ENCODE peak calls at places on chromosome 17, in seven cellular contexts. One of them, this sample, is unnamed.

GRCh38 chr17:63445065-63445464 is 1.0 kb downstream of the CYB561 start:
- DNase-seq in mesendoderm: no peak
- DNase-seq in heart left ventricle: no peak
- DNase-seq in MM.1S: no peak
- DNase-seq in tibial nerve: no peak
- DNase-seq in astrocyte: no peak
- DNase-seq in CD4-positive, CD25-positive, alpha-beta regulatory T cell: no peak
- DNase-seq in this sample: no peak

GRCh38 chr17:69056179-69056823 is 4.4 kb downstream of the ABCA9 start:
- DNase-seq in heart left ventricle: no peak
- DNase-seq in MM.1S: no peak
- DNase-seq in CD4-positive, CD25-positive, alpha-beta regulatory T cell: no peak
- DNase-seq in mesendoderm: no peak
- DNase-seq in astrocyte: no peak
- DNase-seq in tibial nerve: no peak
- DNase-seq in this sample: no peak

GRCh38 chr17:75131278-75132017 is at the start of gene NT5C:
- DNase-seq in heart left ventricle: peak; percentile 85
- DNase-seq in tibial nerve: peak; percentile 59
- DNase-seq in astrocyte: peak; percentile 52
- DNase-seq in mesendoderm: peak; percentile 91
- DNase-seq in MM.1S: peak; percentile 85
- DNase-seq in CD4-positive, CD25-positive, alpha-beta regulatory T cell: peak; percentile 81
- DNase-seq in this sample: peak; percentile 92

GRCh38 chr17:6523330-6523729 is 33.0 kb downstream of the PITPNM3 start:
- DNase-seq in CD4-positive, CD25-positive, alpha-beta regulatory T cell: no peak
- DNase-seq in astrocyte: peak; percentile 20
- DNase-seq in tibial nerve: no peak
- DNase-seq in heart left ventricle: no peak
- DNase-seq in MM.1S: no peak
- DNase-seq in mesendoderm: peak; percentile 83
- DNase-seq in this sample: no peak

GRCh38 chr17:8455660-8456059 is 20.0 kb downstream of the NDEL1 start:
- DNase-seq in astrocyte: no peak
- DNase-seq in CD4-positive, CD25-positive, alpha-beta regulatory T cell: peak; percentile 15
- DNase-seq in heart left ventricle: no peak
- DNase-seq in mesendoderm: no peak
- DNase-seq in tibial nerve: no peak
- DNase-seq in MM.1S: no peak
- DNase-seq in this sample: no peak

GRCh38 chr17:51487947-51488346 is 227.6 kb downstream of the UTP18 start:
- DNase-seq in astrocyte: no peak
- DNase-seq in CD4-positive, CD25-positive, alpha-beta regulatory T cell: peak; percentile 59
- DNase-seq in mesendoderm: peak; percentile 78
- DNase-seq in tibial nerve: no peak
- DNase-seq in MM.1S: no peak
- DNase-seq in heart left ventricle: no peak
- DNase-seq in this sample: peak; percentile 38

GRCh38 chr17:40306395-40306794 is 2.6 kb upstream of the RARA start:
- DNase-seq in mesendoderm: peak; percentile 80
- DNase-seq in CD4-positive, CD25-positive, alpha-beta regulatory T cell: no peak
- DNase-seq in astrocyte: no peak
- DNase-seq in heart left ventricle: no peak
- DNase-seq in tibial nerve: no peak
- DNase-seq in MM.1S: no peak
- DNase-seq in this sample: no peak

GRCh38 chr17:48187867-48188608 is 80.5 kb downstream of the SNX11 start:
- DNase-seq in mesendoderm: no peak
- DNase-seq in heart left ventricle: no peak
- DNase-seq in MM.1S: no peak
- DNase-seq in CD4-positive, CD25-positive, alpha-beta regulatory T cell: no peak
- DNase-seq in astrocyte: no peak
- DNase-seq in tibial nerve: no peak
- DNase-seq in this sample: no peak

GRCh38 chr17:6641374-6641818 is 536 bp downstream of the TXNDC17 start:
- DNase-seq in astrocyte: no peak
- DNase-seq in mesendoderm: no peak
- DNase-seq in CD4-positive, CD25-positive, alpha-beta regulatory T cell: peak; percentile 37
- DNase-seq in heart left ventricle: no peak
- DNase-seq in tibial nerve: no peak
- DNase-seq in MM.1S: peak; percentile 35
- DNase-seq in this sample: no peak

GRCh38 chr17:80586464-80587228 is 42.0 kb downstream of the RPTOR start:
- DNase-seq in astrocyte: no peak
- DNase-seq in MM.1S: no peak
- DNase-seq in heart left ventricle: no peak
- DNase-seq in mesendoderm: no peak
- DNase-seq in tibial nerve: no peak
- DNase-seq in CD4-positive, CD25-positive, alpha-beta regulatory T cell: no peak
- DNase-seq in this sample: peak; percentile 58

GRCh38 chr17:50834786-50835562 is 412 bp upstream of the WFIKKN2 start:
- DNase-seq in astrocyte: peak; percentile 60
- DNase-seq in heart left ventricle: no peak
- DNase-seq in MM.1S: no peak
- DNase-seq in mesendoderm: no peak
- DNase-seq in tibial nerve: no peak
- DNase-seq in CD4-positive, CD25-positive, alpha-beta regulatory T cell: no peak
- DNase-seq in this sample: peak; percentile 80

GRCh38 chr17:47735536-47736011 is 2.5 kb downstream of the TBX21 start:
- DNase-seq in MM.1S: no peak
- DNase-seq in mesendoderm: no peak
- DNase-seq in heart left ventricle: no peak
- DNase-seq in astrocyte: no peak
- DNase-seq in CD4-positive, CD25-positive, alpha-beta regulatory T cell: peak; percentile 52
- DNase-seq in tibial nerve: no peak
- DNase-seq in this sample: no peak

GRCh38 chr17:80029235-80029974 is 6.3 kb downstream of the TBC1D16 start:
- DNase-seq in CD4-positive, CD25-positive, alpha-beta regulatory T cell: no peak
- DNase-seq in mesendoderm: peak; percentile 60
- DNase-seq in tibial nerve: peak; percentile 97
- DNase-seq in MM.1S: no peak
- DNase-seq in astrocyte: peak; percentile 64
- DNase-seq in heart left ventricle: peak; percentile 89
- DNase-seq in this sample: peak; percentile 78

GRCh38 chr17:7549401-7550055 is 670 bp downstream of the TNFSF12 start:
- DNase-seq in CD4-positive, CD25-positive, alpha-beta regulatory T cell: peak; percentile 87
- DNase-seq in tibial nerve: peak; percentile 21
- DNase-seq in MM.1S: no peak
- DNase-seq in astrocyte: no peak
- DNase-seq in heart left ventricle: no peak
- DNase-seq in mesendoderm: no peak
- DNase-seq in this sample: no peak

GRCh38 chr17:18129041-18129502 is 20.5 kb downstream of the MYO15A start:
- DNase-seq in mesendoderm: no peak
- DNase-seq in CD4-positive, CD25-positive, alpha-beta regulatory T cell: no peak
- DNase-seq in MM.1S: no peak
- DNase-seq in astrocyte: peak; percentile 8
- DNase-seq in heart left ventricle: no peak
- DNase-seq in tibial nerve: no peak
- DNase-seq in this sample: peak; percentile 73

DNA sequence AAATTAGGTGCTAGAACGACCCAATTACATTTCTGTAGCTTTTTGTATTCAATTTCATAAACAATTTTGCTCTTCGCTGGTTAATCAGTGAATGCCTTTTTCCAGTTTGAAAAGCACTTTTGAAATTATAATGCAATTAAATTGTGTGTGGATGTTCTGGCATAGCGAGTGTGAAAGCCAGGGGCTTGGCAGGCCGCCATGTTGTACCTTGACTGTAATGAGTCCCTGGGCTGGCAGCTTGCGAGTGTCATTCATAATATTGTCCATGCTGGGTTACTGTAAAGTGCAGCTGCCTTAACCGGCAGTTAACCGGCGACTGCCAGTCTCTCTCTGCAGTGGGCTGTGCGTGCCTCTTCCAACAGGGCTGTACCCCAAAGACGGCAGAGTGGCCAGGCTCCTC is 177.8 kb downstream of the CCDC182 start:
- DNase-seq in tibial nerve: no peak
- DNase-seq in heart left ventricle: no peak
- DNase-seq in MM.1S: no peak
- DNase-seq in CD4-positive, CD25-positive, alpha-beta regulatory T cell: no peak
- DNase-seq in astrocyte: no peak
- DNase-seq in mesendoderm: no peak
- DNase-seq in this sample: no peak
- H3K36me3 ChIP-seq in tibial nerve: no peaks in the 10 kb centered on the region
- H3K36me3 ChIP-seq in heart left ventricle: no peaks in the 10 kb centered on the region
- H3K36me3 ChIP-seq in MM.1S: no peaks in the 10 kb centered on the region
- H3K36me3 ChIP-seq in CD4-positive, CD25-positive, alpha-beta regulatory T cell: peaks cover 10% of the 10 kb centered on the region
- H3K36me3 ChIP-seq in astrocyte: no peaks in the 10 kb centered on the region
- H3K36me3 ChIP-seq in mesendoderm: no peaks in the 10 kb centered on the region
- H3K36me3 ChIP-seq in this sample: no peaks in the 10 kb centered on the region

GRCh38 chr17:55730380-55730779 is 7.7 kb upstream of the TMEM100 start:
- DNase-seq in CD4-positive, CD25-positive, alpha-beta regulatory T cell: no peak
- DNase-seq in tibial nerve: no peak
- DNase-seq in mesendoderm: no peak
- DNase-seq in MM.1S: no peak
- DNase-seq in heart left ventricle: no peak
- DNase-seq in astrocyte: no peak
- DNase-seq in this sample: no peak
- H3K4me1 ChIP-seq in CD4-positive, CD25-positive, alpha-beta regulatory T cell: no peaks in the 10 kb centered on the region
- H3K4me1 ChIP-seq in tibial nerve: peaks cover 99% of the 10 kb centered on the region
- H3K4me1 ChIP-seq in mesendoderm: peaks cover 2% of the 10 kb centered on the region
- H3K4me1 ChIP-seq in MM.1S: no peaks in the 10 kb centered on the region
- H3K4me1 ChIP-seq in heart left ventricle: peaks cover 15% of the 10 kb centered on the region
- H3K4me1 ChIP-seq in astrocyte: peaks cover 26% of the 10 kb centered on the region
- H3K4me1 ChIP-seq in this sample: peaks cover 24% of the 10 kb centered on the region

GRCh38 chr17:2064980-2065785 is 10.3 kb downstream of the HIC1 start:
- DNase-seq in astrocyte: peak; percentile 69
- DNase-seq in mesendoderm: peak; percentile 92
- DNase-seq in tibial nerve: no peak
- DNase-seq in heart left ventricle: peak; percentile 64
- DNase-seq in MM.1S: no peak
- DNase-seq in CD4-positive, CD25-positive, alpha-beta regulatory T cell: peak; percentile 57
- DNase-seq in this sample: no peak
- H3K36me3 ChIP-seq in astrocyte: peaks cover 2% of the 10 kb centered on the region
- H3K36me3 ChIP-seq in mesendoderm: no peaks in the 10 kb centered on the region
- H3K36me3 ChIP-seq in tibial nerve: no peaks in the 10 kb centered on the region
- H3K36me3 ChIP-seq in heart left ventricle: peaks cover 15% of the 10 kb centered on the region
- H3K36me3 ChIP-seq in MM.1S: no peaks in the 10 kb centered on the region
- H3K36me3 ChIP-seq in CD4-positive, CD25-positive, alpha-beta regulatory T cell: peaks cover 61% of the 10 kb centered on the region
- H3K36me3 ChIP-seq in this sample: no peaks in the 10 kb centered on the region

GRCh38 chr17:38427160-38427949 is 909 bp upstream of the ARHGAP23 start:
- DNase-seq in MM.1S: no peak
- DNase-seq in mesendoderm: no peak
- DNase-seq in astrocyte: no peak
- DNase-seq in CD4-positive, CD25-positive, alpha-beta regulatory T cell: no peak
- DNase-seq in heart left ventricle: no peak
- DNase-seq in tibial nerve: no peak
- DNase-seq in this sample: no peak

GRCh38 chr17:38424297-38424972 is 3.8 kb upstream of the ARHGAP23 start:
- DNase-seq in MM.1S: no peak
- DNase-seq in tibial nerve: no peak
- DNase-seq in astrocyte: no peak
- DNase-seq in CD4-positive, CD25-positive, alpha-beta regulatory T cell: no peak
- DNase-seq in mesendoderm: no peak
- DNase-seq in heart left ventricle: no peak
- DNase-seq in this sample: no peak

GRCh38 chr17:38426441-38426840 is 1.8 kb upstream of the ARHGAP23 start:
- DNase-seq in CD4-positive, CD25-positive, alpha-beta regulatory T cell: no peak
- DNase-seq in heart left ventricle: no peak
- DNase-seq in astrocyte: no peak
- DNase-seq in mesendoderm: no peak
- DNase-seq in MM.1S: no peak
- DNase-seq in tibial nerve: no peak
- DNase-seq in this sample: no peak

GRCh38 chr17:38425048-38425447 is 3.2 kb upstream of the ARHGAP23 start:
- DNase-seq in mesendoderm: no peak
- DNase-seq in CD4-positive, CD25-positive, alpha-beta regulatory T cell: no peak
- DNase-seq in MM.1S: no peak
- DNase-seq in tibial nerve: no peak
- DNase-seq in astrocyte: no peak
- DNase-seq in heart left ventricle: no peak
- DNase-seq in this sample: no peak

DNA sequence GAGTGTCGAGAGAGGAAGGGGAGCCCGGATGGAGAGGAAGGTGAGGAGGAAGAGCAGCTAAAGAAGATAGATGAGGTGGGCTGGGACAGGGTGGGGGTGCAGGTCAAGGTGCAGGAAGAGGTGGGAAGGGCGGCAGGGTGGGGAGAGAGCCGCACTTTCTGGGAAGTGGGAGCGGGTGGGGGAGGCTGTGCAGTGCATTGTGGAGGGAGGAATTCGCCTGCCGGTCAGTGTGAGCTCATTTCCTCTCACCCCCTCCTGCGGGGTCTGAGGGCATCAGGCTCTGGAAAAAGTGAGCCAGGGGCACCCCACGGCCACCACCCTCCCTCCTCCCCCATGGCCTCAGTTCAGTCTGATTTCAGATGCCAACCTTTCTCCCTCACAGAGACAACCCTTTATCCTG is 2.5 kb upstream of the ARHGAP23 start:
- DNase-seq in MM.1S: no peak
- DNase-seq in tibial nerve: no peak
- DNase-seq in mesendoderm: peak; percentile 65
- DNase-seq in heart left ventricle: peak; percentile 75
- DNase-seq in astrocyte: peak; percentile 20
- DNase-seq in CD4-positive, CD25-positive, alpha-beta regulatory T cell: no peak
- DNase-seq in this sample: no peak
- H3K4me1 ChIP-seq in MM.1S: peaks cover 31% of the 10 kb centered on the region
- H3K4me1 ChIP-seq in tibial nerve: peaks cover 82% of the 10 kb centered on the region
- H3K4me1 ChIP-seq in mesendoderm: no peaks in the 10 kb centered on the region
- H3K4me1 ChIP-seq in heart left ventricle: peaks cover 44% of the 10 kb centered on the region
- H3K4me1 ChIP-seq in astrocyte: peaks cover 46% of the 10 kb centered on the region
- H3K4me1 ChIP-seq in CD4-positive, CD25-positive, alpha-beta regulatory T cell: peaks cover 7% of the 10 kb centered on the region
- H3K4me1 ChIP-seq in this sample: peaks cover 54% of the 10 kb centered on the region

GRCh38 chr17:59115474-59115873 is 8.8 kb upstream of the TRIM37 start:
- DNase-seq in mesendoderm: no peak
- DNase-seq in astrocyte: no peak
- DNase-seq in CD4-positive, CD25-positive, alpha-beta regulatory T cell: no peak
- DNase-seq in heart left ventricle: no peak
- DNase-seq in MM.1S: no peak
- DNase-seq in tibial nerve: no peak
- DNase-seq in this sample: no peak
- H3K36me3 ChIP-seq in mesendoderm: no peaks in the 10 kb centered on the region
- H3K36me3 ChIP-seq in astrocyte: peaks cover 27% of the 10 kb centered on the region
- H3K36me3 ChIP-seq in CD4-positive, CD25-positive, alpha-beta regulatory T cell: peaks cover 18% of the 10 kb centered on the region
- H3K36me3 ChIP-seq in heart left ventricle: peaks cover 15% of the 10 kb centered on the region
- H3K36me3 ChIP-seq in MM.1S: peaks cover 5% of the 10 kb centered on the region
- H3K36me3 ChIP-seq in tibial nerve: no peaks in the 10 kb centered on the region
- H3K36me3 ChIP-seq in this sample: no peaks in the 10 kb centered on the region

DNA sequence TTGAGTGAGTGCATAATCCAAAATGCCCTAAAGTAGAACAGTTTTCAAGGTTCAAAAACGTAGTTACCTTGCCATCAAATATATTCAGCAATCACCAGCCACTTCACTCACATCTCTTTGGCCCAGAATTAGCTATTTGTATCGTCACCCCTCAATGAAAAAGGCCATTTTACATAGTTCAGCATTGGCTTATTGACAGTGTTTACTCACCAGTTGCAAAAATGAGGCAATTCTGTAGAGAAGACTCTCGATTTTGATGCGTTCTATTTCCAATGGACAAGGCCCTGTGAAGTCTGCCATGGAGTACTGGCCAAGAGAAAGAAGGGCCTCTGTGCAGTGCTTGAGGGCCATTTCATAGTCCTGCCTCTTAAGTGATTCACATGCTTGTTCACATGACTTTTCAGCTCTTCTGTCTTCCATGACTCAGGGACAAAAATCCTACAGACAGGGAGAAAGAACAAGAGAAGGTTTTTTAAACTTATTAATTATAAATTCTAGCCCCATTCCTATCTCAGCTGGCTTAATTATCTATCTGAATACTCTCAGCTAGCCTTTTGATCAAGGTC is 26.5 kb downstream of the HELZ start:
- DNase-seq in CD4-positive, CD25-positive, alpha-beta regulatory T cell: no peak
- DNase-seq in astrocyte: peak; percentile 57
- DNase-seq in tibial nerve: no peak
- DNase-seq in heart left ventricle: no peak
- DNase-seq in MM.1S: no peak
- DNase-seq in mesendoderm: no peak
- DNase-seq in this sample: no peak
- H3K4me1 ChIP-seq in CD4-positive, CD25-positive, alpha-beta regulatory T cell: peaks cover 5% of the 10 kb centered on the region
- H3K4me1 ChIP-seq in astrocyte: peaks cover 5% of the 10 kb centered on the region
- H3K4me1 ChIP-seq in tibial nerve: peaks cover 27% of the 10 kb centered on the region
- H3K4me1 ChIP-seq in heart left ventricle: peaks cover 9% of the 10 kb centered on the region
- H3K4me1 ChIP-seq in MM.1S: no peaks in the 10 kb centered on the region
- H3K4me1 ChIP-seq in mesendoderm: peaks cover 3% of the 10 kb centered on the region
- H3K4me1 ChIP-seq in this sample: peaks cover 6% of the 10 kb centered on the region

GRCh38 chr17:42001729-42002128 is 15.5 kb downstream of the DNAJC7 start:
- DNase-seq in tibial nerve: no peak
- DNase-seq in CD4-positive, CD25-positive, alpha-beta regulatory T cell: no peak
- DNase-seq in astrocyte: no peak
- DNase-seq in MM.1S: no peak
- DNase-seq in mesendoderm: no peak
- DNase-seq in heart left ventricle: no peak
- DNase-seq in this sample: no peak
- H3K36me3 ChIP-seq in tibial nerve: peaks cover 15% of the 10 kb centered on the region
- H3K36me3 ChIP-seq in CD4-positive, CD25-positive, alpha-beta regulatory T cell: peaks cover 60% of the 10 kb centered on the region
- H3K36me3 ChIP-seq in astrocyte: peaks cover 18% of the 10 kb centered on the region
- H3K36me3 ChIP-seq in MM.1S: peaks cover 3% of the 10 kb centered on the region
- H3K36me3 ChIP-seq in mesendoderm: peaks cover 10% of the 10 kb centered on the region
- H3K36me3 ChIP-seq in heart left ventricle: peaks cover 46% of the 10 kb centered on the region
- H3K36me3 ChIP-seq in this sample: no peaks in the 10 kb centered on the region

This sample was measured in testis.